ENCODE peak calls at places on chromosomes 12 and 14, in four cellular contexts. G is NCI-H1694 treated with DMSO at 0.1 percent for 48 hours; D is HCT116; V is stimulated activated CD4-positive, alpha-beta T cell treated with anti-CD3 and anti-CD28 coated beads, Interleukin-15, amount 100 ng/mL, for 1 hour. X is an unnamed sample.

GRCh38 chr12:43287991-43288390 is 264.0 kb downstream of the ADAMTS20 start:
- DNase-seq in V (no peak), G (no peak), D (no peak), X (no peak)

GRCh38 chr14:81125536-81125935 is 95.2 kb downstream of the GTF2A1 start:
- DNase-seq in D (no peak), G (no peak), V (no peak), X (no peak)

GRCh38 chr12:104957388-104958008 is 592 bp downstream of the SLC41A2 start:
- DNase-seq in D (no peak), G (no peak), V (peak), X (peak)

GRCh38 chr14:22646570-22647254 is 2.6 kb upstream of the OR6J1 start:
- DNase-seq in G (no peak), V (no peak), D (no peak), X (no peak)

GRCh38 chr14:67240168-67240932 is 885 bp upstream of the PALS1 start:
- DNase-seq in V (no peak), D (no peak), G (peak), X (peak)

GRCh38 chr12:84924956-84925355 is 12.4 kb upstream of the SLC6A15 start:
- DNase-seq in V (no peak), D (no peak), G (no peak), X (no peak)

GRCh38 chr12:8226355-8226754 is 1.1 kb downstream of the FAM90A1 start:
- DNase-seq in G (no peak), V (no peak), D (no peak), X (no peak)

GRCh38 chr12:23217158-23217557 is 592.2 kb downstream of the ETNK1 start:
- DNase-seq in D (no peak), V (no peak), G (no peak), X (no peak)

GRCh38 chr14:38336298-38336697 is 80.4 kb upstream of the CLEC14A start:
- DNase-seq in V (no peak), D (no peak), G (no peak), X (no peak)

GRCh38 chr12:97169922-97170321 is 262.9 kb downstream of the NEDD1 start:
- DNase-seq in D (no peak), V (no peak), G (peak), X (no peak)

GRCh38 chr12:110183386-110183785 is 59.2 kb downstream of the IFT81 start:
- DNase-seq in V (no peak), D (no peak), G (no peak), X (no peak)

X was measured in ascending aorta.